ENCODE peak calls at places on chromosomes 3 and 15, in seven cellular contexts. P is GM23248; O is A172; X is heart right ventricle; L is caudate nucleus; N is stimulated activated CD4-positive, alpha-beta T cell treated with anti-CD3 and anti-CD28 coated beads, TNF-alpha, amount 100 ng/mL, for 24 hours; W is AG04449. C is an unnamed sample.

GRCh38 chr3:107662109-107662477 is 139.3 kb downstream of the BBX start:
- DNase-seq in L (no peak), P (peak), X (peak), N (no peak), W (no peak), O (peak), C (no peak)

GRCh38 chr3:72135636-72136035 is 350.7 kb upstream of the PROK2 start:
- DNase-seq in P (no peak), O (no peak), L (no peak), X (no peak), N (no peak), W (no peak), C (no peak)

GRCh38 chr15:29124581-29125381 is 144.8 kb downstream of the NSMCE3 start:
- DNase-seq in O (peak), P (peak), N (no peak), L (no peak), X (no peak), W (peak), C (no peak)

GRCh38 chr3:51271172-51271571 is 113.9 kb upstream of the MANF start:
- DNase-seq in X (no peak), P (no peak), N (no peak), O (no peak), L (no peak), W (no peak), C (no peak)

GRCh38 chr15:35505152-35505551 is 40.8 kb downstream of the DPH6 start:
- DNase-seq in O (no peak), N (no peak), P (no peak), X (no peak), L (no peak), W (peak), C (no peak)

GRCh38 chr15:26102988-26103387 is 239.9 kb upstream of the ATP10A start:
- DNase-seq in X (no peak), P (peak), L (no peak), O (no peak), W (no peak), N (no peak), C (no peak)

GRCh38 chr3:73729969-73730440 is 105.3 kb upstream of the PDZRN3 start:
- DNase-seq in P (no peak), W (no peak), X (no peak), O (no peak), L (no peak), N (no peak), C (no peak)

GRCh38 chr15:68617777-68618176 is 39.0 kb downstream of the CORO2B start:
- DNase-seq in L (no peak), X (no peak), W (no peak), O (no peak), N (no peak), P (no peak), C (no peak)

GRCh38 chr3:17356581-17356980 is 385.9 kb downstream of the TBC1D5 start:
- DNase-seq in N (no peak), W (no peak), P (peak), X (no peak), L (no peak), O (no peak), C (no peak)

GRCh38 chr3:23019596-23020300 is 183.4 kb upstream of the UBE2E2 start:
- DNase-seq in W (no peak), O (no peak), L (no peak), P (no peak), X (no peak), N (no peak), C (no peak)

GRCh38 chr3:12833226-12834161 is 7.9 kb downstream of the RPL32 start:
- DNase-seq in P (no peak), L (no peak), N (no peak), O (no peak), X (no peak), W (no peak), C (no peak)

GRCh38 chr3:169528289-169528688 is 135.2 kb downstream of the MECOM start:
- DNase-seq in W (no peak), X (no peak), N (no peak), O (no peak), P (peak), L (no peak), C (no peak)

GRCh38 chr3:143627336-143627735 is 220.9 kb downstream of the SLC9A9 start:
- DNase-seq in O (peak), N (no peak), X (no peak), L (no peak), W (no peak), P (peak), C (no peak)

GRCh38 chr3:152474585-152474984 is 205.9 kb downstream of the MBNL1 start:
- DNase-seq in N (no peak), P (peak), X (peak), L (no peak), O (peak), W (no peak), C (no peak)

GRCh38 chr3:8985876-8986275 is 22.6 kb upstream of the RAD18 start:
- DNase-seq in N (no peak), P (no peak), O (no peak), L (no peak), X (no peak), W (no peak), C (no peak)

GRCh38 chr3:184907941-184908649 is 96.1 kb downstream of the VPS8 start:
- DNase-seq in P (no peak), W (no peak), O (no peak), X (no peak), N (no peak), L (peak), C (no peak)

GRCh38 chr3:134681527-134681910 is 30.7 kb upstream of the KY start:
- DNase-seq in X (no peak), O (no peak), N (no peak), L (no peak), W (no peak), P (peak), C (no peak)

GRCh38 chr3:55322649-55323048 is 164.5 kb downstream of the WNT5A start:
- DNase-seq in P (no peak), O (no peak), L (no peak), W (no peak), N (no peak), X (no peak), C (no peak)

GRCh38 chr3:189563841-189564563 is 67.2 kb upstream of the TP63 start:
- DNase-seq in L (no peak), O (peak), X (no peak), N (no peak), P (peak), W (peak), C (peak)

GRCh38 chr3:89964347-89964746 is 856.9 kb downstream of the EPHA3 start:
- DNase-seq in X (no peak), W (no peak), L (no peak), O (no peak), P (no peak), N (no peak), C (no peak)

GRCh38 chr3:163476179-163476578 is 1602.1 kb downstream of the SI start:
- DNase-seq in P (no peak), X (no peak), N (no peak), W (no peak), O (peak), L (no peak), C (no peak)

GRCh38 chr3:115523467-115523866 is 99.8 kb upstream of the GAP43 start:
- DNase-seq in L (no peak), O (no peak), P (no peak), N (no peak), X (peak), W (no peak), C (no peak)

GRCh38 chr3:100548053-100548452 is 55.6 kb downstream of the TMEM45A start:
- DNase-seq in N (no peak), O (no peak), L (no peak), P (peak), W (no peak), X (no peak), C (no peak)

GRCh38 chr15:100438570-100438969 is 90.2 kb downstream of the CERS3 start:
- DNase-seq in L (peak), W (no peak), X (peak), O (no peak), P (peak), N (no peak), C (no peak)

GRCh38 chr3:48456466-48456865 is 9.9 kb downstream of the ATRIP start:
- DNase-seq in X (no peak), O (no peak), P (no peak), W (no peak), L (no peak), N (no peak), C (no peak)

GRCh38 chr3:123346726-123347125 is 102.2 kb downstream of the ADCY5 start:
- DNase-seq in P (peak), X (peak), L (no peak), O (no peak), W (no peak), N (no peak), C (no peak)

GRCh38 chr3:138332472-138333073 is 2.9 kb upstream of the NME9 start:
- DNase-seq in N (no peak), L (no peak), X (no peak), O (peak), P (peak), W (no peak), C (no peak)

GRCh38 chr3:98185180-98185579 is 18.7 kb downstream of the OR5H15 start:
- DNase-seq in P (peak), W (no peak), L (no peak), X (no peak), O (no peak), N (no peak), C (no peak)

GRCh38 chr15:101266034-101266433 is 11.3 kb downstream of the SELENOS start:
- DNase-seq in X (no peak), N (no peak), L (no peak), W (no peak), P (peak), O (peak), C (no peak)

GRCh38 chr3:103613738-103614137 is 1178.9 kb downstream of the ZPLD1 start:
- DNase-seq in X (no peak), O (no peak), P (no peak), L (no peak), W (no peak), N (no peak), C (no peak)

GRCh38 chr3:102691507-102691906 is 256.7 kb downstream of the ZPLD1 start:
- DNase-seq in X (no peak), W (no peak), L (no peak), O (no peak), N (no peak), P (no peak), C (no peak)

GRCh38 chr3:171878441-171879225 is 35.5 kb downstream of the TMEM212 start:
- DNase-seq in X (no peak), N (no peak), O (no peak), L (no peak), W (no peak), P (peak), C (no peak)

GRCh38 chr3:161217496-161217895 is 3.6 kb upstream of the NMD3 start:
- DNase-seq in O (peak), N (no peak), X (peak), L (no peak), W (no peak), P (peak), C (no peak)

GRCh38 chr3:16550305-16550675 is 36.8 kb upstream of the RFTN1 start:
- DNase-seq in O (no peak), W (no peak), N (no peak), L (no peak), P (no peak), X (no peak), C (no peak)

GRCh38 chr3:184241447-184242296 is 7.1 kb downstream of the ALG3 start:
- DNase-seq in N (no peak), X (no peak), P (peak), O (no peak), W (no peak), L (no peak), C (no peak)

GRCh38 chr3:71562938-71563337 is 20.6 kb downstream of the FOXP1 start:
- DNase-seq in L (no peak), N (no peak), W (no peak), X (no peak), P (no peak), O (no peak), C (no peak)

GRCh38 chr3:174342941-174343431 is 516.1 kb upstream of the NAALADL2 start:
- DNase-seq in N (no peak), P (peak), W (peak), L (no peak), O (no peak), X (no peak), C (no peak)

C was measured in GM18507.